ENCODE peak calls at places on chromosomes 16 and 17, in eight cellular contexts. One of them, this sample, is unnamed.

GRCh38 chr17:16158721-16159120 is 56.6 kb downstream of the NCOR1 start:
- DNase-seq in T-helper 22 cell: no peak
- DNase-seq in Ammon's horn: no peak
- DNase-seq in activated CD8-positive, alpha-beta memory T cell treated with anti-CD3 and anti-CD28 coated beads, Interleukin-2, amount 50 U/mL, for 48 hours: no peak
- DNase-seq in Right ventricle myocardium superior: no peak
- DNase-seq in tibial nerve: no peak
- DNase-seq in foreskin fibroblast: no peak
- DNase-seq in left colon: no peak
- DNase-seq in this sample: no peak

GRCh38 chr17:40647549-40648325 is at the start of gene SMARCE1:
- DNase-seq in T-helper 22 cell: peak
- DNase-seq in Ammon's horn: peak
- DNase-seq in activated CD8-positive, alpha-beta memory T cell treated with anti-CD3 and anti-CD28 coated beads, Interleukin-2, amount 50 U/mL, for 48 hours: peak
- DNase-seq in Right ventricle myocardium superior: peak
- DNase-seq in tibial nerve: peak
- DNase-seq in foreskin fibroblast: peak
- DNase-seq in left colon: peak
- DNase-seq in this sample: peak

GRCh38 chr17:1414001-1414574 is 14.1 kb upstream of the YWHAE start:
- DNase-seq in T-helper 22 cell: no peak
- DNase-seq in Ammon's horn: no peak
- DNase-seq in activated CD8-positive, alpha-beta memory T cell treated with anti-CD3 and anti-CD28 coated beads, Interleukin-2, amount 50 U/mL, for 48 hours: no peak
- DNase-seq in Right ventricle myocardium superior: no peak
- DNase-seq in tibial nerve: no peak
- DNase-seq in foreskin fibroblast: no peak
- DNase-seq in left colon: no peak
- DNase-seq in this sample: no peak

GRCh38 chr16:50736448-50736847 is 5.4 kb upstream of the CYLD start:
- DNase-seq in T-helper 22 cell: no peak
- DNase-seq in Ammon's horn: no peak
- DNase-seq in activated CD8-positive, alpha-beta memory T cell treated with anti-CD3 and anti-CD28 coated beads, Interleukin-2, amount 50 U/mL, for 48 hours: no peak
- DNase-seq in Right ventricle myocardium superior: no peak
- DNase-seq in tibial nerve: no peak
- DNase-seq in foreskin fibroblast: no peak
- DNase-seq in left colon: no peak
- DNase-seq in this sample: no peak

GRCh38 chr16:1057252-1057932 is 15.2 kb upstream of the SSTR5 start:
- DNase-seq in T-helper 22 cell: no peak
- DNase-seq in Ammon's horn: no peak
- DNase-seq in activated CD8-positive, alpha-beta memory T cell treated with anti-CD3 and anti-CD28 coated beads, Interleukin-2, amount 50 U/mL, for 48 hours: peak
- DNase-seq in Right ventricle myocardium superior: no peak
- DNase-seq in tibial nerve: no peak
- DNase-seq in foreskin fibroblast: peak
- DNase-seq in left colon: no peak
- DNase-seq in this sample: no peak

GRCh38 chr16:66266436-66267286 is 99.8 kb upstream of the CDH5 start:
- DNase-seq in T-helper 22 cell: no peak
- DNase-seq in Ammon's horn: no peak
- DNase-seq in activated CD8-positive, alpha-beta memory T cell treated with anti-CD3 and anti-CD28 coated beads, Interleukin-2, amount 50 U/mL, for 48 hours: peak
- DNase-seq in Right ventricle myocardium superior: peak
- DNase-seq in tibial nerve: peak
- DNase-seq in foreskin fibroblast: peak
- DNase-seq in left colon: no peak
- DNase-seq in this sample: peak

GRCh38 chr16:73232555-73233422 is 184.9 kb upstream of the ZFHX3 start:
- DNase-seq in T-helper 22 cell: no peak
- DNase-seq in Ammon's horn: peak
- DNase-seq in activated CD8-positive, alpha-beta memory T cell treated with anti-CD3 and anti-CD28 coated beads, Interleukin-2, amount 50 U/mL, for 48 hours: no peak
- DNase-seq in Right ventricle myocardium superior: peak
- DNase-seq in tibial nerve: no peak
- DNase-seq in foreskin fibroblast: peak
- DNase-seq in left colon: no peak
- DNase-seq in this sample: peak

GRCh38 chr16:69399361-69399760 is 13.6 kb upstream of the TERF2 start:
- DNase-seq in T-helper 22 cell: no peak
- DNase-seq in Ammon's horn: no peak
- DNase-seq in activated CD8-positive, alpha-beta memory T cell treated with anti-CD3 and anti-CD28 coated beads, Interleukin-2, amount 50 U/mL, for 48 hours: peak
- DNase-seq in Right ventricle myocardium superior: no peak
- DNase-seq in tibial nerve: no peak
- DNase-seq in foreskin fibroblast: peak
- DNase-seq in left colon: no peak
- DNase-seq in this sample: no peak

GRCh38 chr17:60473788-60474187 is 51.5 kb downstream of the CHCT1 start:
- DNase-seq in T-helper 22 cell: no peak
- DNase-seq in Ammon's horn: no peak
- DNase-seq in activated CD8-positive, alpha-beta memory T cell treated with anti-CD3 and anti-CD28 coated beads, Interleukin-2, amount 50 U/mL, for 48 hours: no peak
- DNase-seq in Right ventricle myocardium superior: no peak
- DNase-seq in tibial nerve: no peak
- DNase-seq in foreskin fibroblast: peak
- DNase-seq in left colon: no peak
- DNase-seq in this sample: no peak

GRCh38 chr16:81440888-81441663 is 3.5 kb upstream of the CMIP start:
- DNase-seq in T-helper 22 cell: no peak
- DNase-seq in Ammon's horn: no peak
- DNase-seq in activated CD8-positive, alpha-beta memory T cell treated with anti-CD3 and anti-CD28 coated beads, Interleukin-2, amount 50 U/mL, for 48 hours: no peak
- DNase-seq in Right ventricle myocardium superior: no peak
- DNase-seq in tibial nerve: no peak
- DNase-seq in foreskin fibroblast: no peak
- DNase-seq in left colon: no peak
- DNase-seq in this sample: no peak

GRCh38 chr17:83055911-83056582 is 23.4 kb upstream of the METRNL start:
- DNase-seq in T-helper 22 cell: no peak
- DNase-seq in Ammon's horn: no peak
- DNase-seq in activated CD8-positive, alpha-beta memory T cell treated with anti-CD3 and anti-CD28 coated beads, Interleukin-2, amount 50 U/mL, for 48 hours: peak
- DNase-seq in Right ventricle myocardium superior: no peak
- DNase-seq in tibial nerve: peak
- DNase-seq in foreskin fibroblast: peak
- DNase-seq in left colon: no peak
- DNase-seq in this sample: peak

GRCh38 chr16:82936941-82937551 is 310.3 kb downstream of the CDH13 start:
- DNase-seq in T-helper 22 cell: no peak
- DNase-seq in Ammon's horn: no peak
- DNase-seq in activated CD8-positive, alpha-beta memory T cell treated with anti-CD3 and anti-CD28 coated beads, Interleukin-2, amount 50 U/mL, for 48 hours: no peak
- DNase-seq in Right ventricle myocardium superior: no peak
- DNase-seq in tibial nerve: no peak
- DNase-seq in foreskin fibroblast: peak
- DNase-seq in left colon: no peak
- DNase-seq in this sample: peak

GRCh38 chr16:10988164-10988803 is 43.9 kb downstream of the CLEC16A start:
- DNase-seq in T-helper 22 cell: peak
- DNase-seq in Ammon's horn: no peak
- DNase-seq in activated CD8-positive, alpha-beta memory T cell treated with anti-CD3 and anti-CD28 coated beads, Interleukin-2, amount 50 U/mL, for 48 hours: peak
- DNase-seq in Right ventricle myocardium superior: no peak
- DNase-seq in tibial nerve: no peak
- DNase-seq in foreskin fibroblast: no peak
- DNase-seq in left colon: no peak
- DNase-seq in this sample: no peak

GRCh38 chr17:34580685-34581445 is 1.5 kb downstream of the TMEM132E start:
- DNase-seq in T-helper 22 cell: no peak
- DNase-seq in Ammon's horn: no peak
- DNase-seq in activated CD8-positive, alpha-beta memory T cell treated with anti-CD3 and anti-CD28 coated beads, Interleukin-2, amount 50 U/mL, for 48 hours: no peak
- DNase-seq in Right ventricle myocardium superior: no peak
- DNase-seq in tibial nerve: no peak
- DNase-seq in foreskin fibroblast: peak
- DNase-seq in left colon: no peak
- DNase-seq in this sample: no peak

GRCh38 chr17:76968707-76969597 is 100.7 kb downstream of the MGAT5B start:
- DNase-seq in T-helper 22 cell: peak
- DNase-seq in Ammon's horn: no peak
- DNase-seq in activated CD8-positive, alpha-beta memory T cell treated with anti-CD3 and anti-CD28 coated beads, Interleukin-2, amount 50 U/mL, for 48 hours: peak
- DNase-seq in Right ventricle myocardium superior: no peak
- DNase-seq in tibial nerve: no peak
- DNase-seq in foreskin fibroblast: peak
- DNase-seq in left colon: no peak
- DNase-seq in this sample: peak

GRCh38 chr17:81488276-81488860 is 24.2 kb downstream of the ACTG1 start:
- DNase-seq in T-helper 22 cell: no peak
- DNase-seq in Ammon's horn: no peak
- DNase-seq in activated CD8-positive, alpha-beta memory T cell treated with anti-CD3 and anti-CD28 coated beads, Interleukin-2, amount 50 U/mL, for 48 hours: no peak
- DNase-seq in Right ventricle myocardium superior: no peak
- DNase-seq in tibial nerve: no peak
- DNase-seq in foreskin fibroblast: no peak
- DNase-seq in left colon: no peak
- DNase-seq in this sample: no peak

GRCh38 chr16:3363793-3364192 is 8.1 kb downstream of the OR2C1 start:
- DNase-seq in T-helper 22 cell: no peak
- DNase-seq in Ammon's horn: no peak
- DNase-seq in activated CD8-positive, alpha-beta memory T cell treated with anti-CD3 and anti-CD28 coated beads, Interleukin-2, amount 50 U/mL, for 48 hours: no peak
- DNase-seq in Right ventricle myocardium superior: no peak
- DNase-seq in tibial nerve: no peak
- DNase-seq in foreskin fibroblast: no peak
- DNase-seq in left colon: no peak
- DNase-seq in this sample: peak

GRCh38 chr16:85615852-85616607 is 2.9 kb downstream of the GSE1 start:
- DNase-seq in T-helper 22 cell: peak
- DNase-seq in Ammon's horn: peak
- DNase-seq in activated CD8-positive, alpha-beta memory T cell treated with anti-CD3 and anti-CD28 coated beads, Interleukin-2, amount 50 U/mL, for 48 hours: peak
- DNase-seq in Right ventricle myocardium superior: peak
- DNase-seq in tibial nerve: peak
- DNase-seq in foreskin fibroblast: peak
- DNase-seq in left colon: peak
- DNase-seq in this sample: peak

GRCh38 chr17:7225711-7226331 is 6.1 kb downstream of the ACADVL start:
- DNase-seq in T-helper 22 cell: no peak
- DNase-seq in Ammon's horn: no peak
- DNase-seq in activated CD8-positive, alpha-beta memory T cell treated with anti-CD3 and anti-CD28 coated beads, Interleukin-2, amount 50 U/mL, for 48 hours: no peak
- DNase-seq in Right ventricle myocardium superior: no peak
- DNase-seq in tibial nerve: no peak
- DNase-seq in foreskin fibroblast: no peak
- DNase-seq in left colon: no peak
- DNase-seq in this sample: no peak

GRCh38 chr16:12426122-12426521 is 377.6 kb downstream of the CPPED1 start:
- DNase-seq in T-helper 22 cell: no peak
- DNase-seq in Ammon's horn: peak
- DNase-seq in activated CD8-positive, alpha-beta memory T cell treated with anti-CD3 and anti-CD28 coated beads, Interleukin-2, amount 50 U/mL, for 48 hours: no peak
- DNase-seq in Right ventricle myocardium superior: no peak
- DNase-seq in tibial nerve: no peak
- DNase-seq in foreskin fibroblast: peak
- DNase-seq in left colon: no peak
- DNase-seq in this sample: peak

GRCh38 chr17:40309938-40310510 is 1.0 kb downstream of the RARA start:
- DNase-seq in T-helper 22 cell: no peak
- DNase-seq in Ammon's horn: no peak
- DNase-seq in activated CD8-positive, alpha-beta memory T cell treated with anti-CD3 and anti-CD28 coated beads, Interleukin-2, amount 50 U/mL, for 48 hours: no peak
- DNase-seq in Right ventricle myocardium superior: no peak
- DNase-seq in tibial nerve: peak
- DNase-seq in foreskin fibroblast: peak
- DNase-seq in left colon: peak
- DNase-seq in this sample: no peak

This sample was measured in SJCRH30.